ENCODE peak calls at places on chromosomes 7 and 10, in six cellular contexts. A, T, B, Q, D and P are unnamed samples.

GRCh38 chr7:116165717-116166116 is 44.6 kb upstream of the TES start:
- DNase-seq in T (no peak), B (no peak), D (peak; percentile 31), Q (no peak), A (no peak), P (no peak)

GRCh38 chr7:26286157-26286556 is 5.5 kb upstream of the SNX10 start:
- DNase-seq in D (peak; percentile 72), A (no peak), B (no peak), Q (no peak), T (no peak), P (no peak)

GRCh38 chr7:115230882-115231508 is 309.1 kb downstream of the MDFIC start:
- DNase-seq in D (peak; percentile 89), B (no peak), T (no peak), Q (peak; percentile 95), A (peak; percentile 96), P (no peak)

GRCh38 chr7:37330775-37331174 is 117.9 kb downstream of the ELMO1 start:
- DNase-seq in D (no peak), A (no peak), B (no peak), Q (no peak), T (no peak), P (no peak)

GRCh38 chr7:149736478-149737360 is 36.7 kb downstream of the ZNF467 start:
- DNase-seq in Q (no peak), B (peak; percentile 42), A (no peak), D (no peak), T (no peak), P (no peak)

GRCh38 chr10:47024046-47024322 is 112.8 kb downstream of the PTPN20 start:
- DNase-seq in A (no peak), B (peak; percentile 20), Q (no peak), T (no peak), D (no peak), P (peak; percentile 10)

GRCh38 chr7:1086588-1087461 is 1.1 kb upstream of the GPER1 start:
- DNase-seq in D (peak; percentile 89), Q (peak; percentile 68), A (peak; percentile 42), T (peak; percentile 73), B (peak; percentile 93), P (peak; percentile 86)

GRCh38 chr10:61140765-61141392 is 196.9 kb upstream of the RHOBTB1 start:
- DNase-seq in B (no peak), A (peak; percentile 77), D (peak; percentile 74), Q (peak; percentile 73), T (no peak), P (no peak)

GRCh38 chr10:119370046-119370770 is 162.8 kb downstream of the GRK5 start:
- DNase-seq in D (peak; percentile 94), A (peak; percentile 90), B (no peak), T (no peak), Q (peak; percentile 65), P (no peak)

GRCh38 chr10:114532226-114532625 is 125.8 kb downstream of the ABLIM1 start:
- DNase-seq in B (no peak), T (no peak), D (no peak), A (no peak), Q (no peak), P (no peak)

DNA sequence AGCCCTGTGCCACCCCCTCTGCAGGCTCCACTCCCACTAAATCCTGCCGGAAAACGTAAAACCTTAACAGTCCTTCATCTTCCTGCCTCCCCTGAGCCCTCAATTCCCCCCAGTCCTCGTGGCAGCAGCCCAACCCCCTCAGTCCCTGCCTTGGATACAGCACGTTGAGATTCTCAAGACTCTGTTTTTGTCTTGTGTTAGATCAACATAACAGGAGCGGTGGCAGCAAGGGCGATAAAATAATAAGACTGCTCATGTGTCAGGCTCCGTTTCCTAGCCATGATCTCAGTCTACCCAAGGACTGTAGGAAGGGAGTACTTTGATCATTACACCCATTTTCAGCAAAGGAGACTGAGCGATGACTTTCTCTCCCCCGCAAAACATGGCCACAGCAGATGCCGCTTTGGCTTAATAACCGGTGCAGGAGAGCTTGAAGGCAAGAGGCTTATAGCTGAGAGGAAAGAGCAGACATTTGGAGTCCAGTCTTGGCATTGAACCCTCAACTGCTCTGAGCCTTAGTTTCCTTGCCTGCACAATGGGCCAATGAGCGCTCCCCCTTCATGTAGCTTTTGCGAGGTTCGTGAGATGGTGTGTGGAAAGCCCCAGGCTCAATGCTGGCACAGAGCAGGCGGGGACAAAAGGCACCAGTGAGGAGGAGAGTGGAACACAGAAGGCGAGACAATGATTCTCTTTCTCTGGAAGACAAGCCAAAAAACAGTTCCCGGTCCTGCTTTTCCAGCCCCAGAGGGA is 42.1 kb upstream of the PCBD1 start:
- DNase-seq in T (no peak), D (no peak), B (no peak), Q (no peak), A (no peak), P (no peak)
- H4K91ac ChIP-seq in T (no peak overlapping the region), D (no peak overlapping the region), B (no peak overlapping the region), Q (no peak overlapping the region), A (no peak overlapping the region), P (no peak overlapping the region)

GRCh38 chr10:48213047-48213446 is 61.4 kb downstream of the FRMPD2 start:
- DNase-seq in A (no peak), Q (no peak), B (no peak), D (no peak), T (no peak), P (no peak)

GRCh38 chr10:48211777-48212176 is 62.7 kb downstream of the FRMPD2 start:
- DNase-seq in A (no peak), B (no peak), Q (no peak), D (no peak), T (no peak), P (no peak)

GRCh38 chr10:48207853-48208252 is 66.6 kb downstream of the FRMPD2 start:
- DNase-seq in T (no peak), D (no peak), B (no peak), Q (no peak), A (no peak), P (no peak)

GRCh38 chr10:48209246-48209645 is 65.2 kb downstream of the FRMPD2 start:
- DNase-seq in T (no peak), Q (no peak), A (peak; percentile 5), B (no peak), D (no peak), P (no peak)

GRCh38 chr10:48210391-48210790 is 64.1 kb downstream of the FRMPD2 start:
- DNase-seq in A (no peak), Q (no peak), B (peak; percentile 16), T (no peak), D (no peak), P (no peak)
- H4K91ac ChIP-seq in A (no peak overlapping the region), Q (no peak overlapping the region), B (no peak overlapping the region), T (no peak overlapping the region), D (no peak overlapping the region), P (no peak overlapping the region)

GRCh38 chr7:82945056-82945455 is 217.6 kb downstream of the PCLO start:
- DNase-seq in Q (no peak), D (no peak), A (no peak), T (no peak), B (no peak), P (no peak)
- H4K91ac ChIP-seq in Q (no peak overlapping the region), D (no peak overlapping the region), A (no peak overlapping the region), T (no peak overlapping the region), B (no peak overlapping the region), P (no peak overlapping the region)

GRCh38 chr7:8200717-8201116 is 61.2 kb downstream of the ICA1 start:
- DNase-seq in D (peak; percentile 27), Q (no peak), T (no peak), B (no peak), A (no peak), P (no peak)
- H4K91ac ChIP-seq in D (no peak overlapping the region), Q (no peak overlapping the region), T (no peak overlapping the region), B (no peak overlapping the region), A (no peak overlapping the region), P (no peak overlapping the region)

DNA sequence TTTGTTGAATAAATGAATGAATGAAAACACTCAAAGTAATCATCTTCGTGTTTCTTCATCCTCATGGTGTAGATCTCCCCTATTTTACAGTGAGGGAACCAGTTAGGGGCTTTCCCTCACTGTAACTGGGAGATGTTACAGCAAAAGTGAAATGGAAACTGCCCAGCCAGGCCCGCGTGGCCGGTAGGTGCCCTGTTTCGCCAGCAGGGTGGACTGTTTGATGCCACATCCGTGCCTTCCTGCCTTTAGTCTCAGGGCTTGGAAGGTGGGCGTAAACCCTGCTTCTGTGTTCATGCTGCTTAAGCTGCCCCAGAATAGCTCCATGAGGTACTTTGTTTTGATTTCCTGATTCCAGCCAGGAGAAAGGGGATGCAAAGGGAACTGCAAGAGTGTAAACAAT is 268.8 kb downstream of the PLXNA4 start:
- DNase-seq in D (no peak), B (peak; percentile 51), T (no peak), A (no peak), Q (no peak), P (no peak)
- H4K91ac ChIP-seq in D (no peak overlapping the region), B (no peak overlapping the region), T (no peak overlapping the region), A (no peak overlapping the region), Q (no peak overlapping the region), P (no peak overlapping the region)

DNA sequence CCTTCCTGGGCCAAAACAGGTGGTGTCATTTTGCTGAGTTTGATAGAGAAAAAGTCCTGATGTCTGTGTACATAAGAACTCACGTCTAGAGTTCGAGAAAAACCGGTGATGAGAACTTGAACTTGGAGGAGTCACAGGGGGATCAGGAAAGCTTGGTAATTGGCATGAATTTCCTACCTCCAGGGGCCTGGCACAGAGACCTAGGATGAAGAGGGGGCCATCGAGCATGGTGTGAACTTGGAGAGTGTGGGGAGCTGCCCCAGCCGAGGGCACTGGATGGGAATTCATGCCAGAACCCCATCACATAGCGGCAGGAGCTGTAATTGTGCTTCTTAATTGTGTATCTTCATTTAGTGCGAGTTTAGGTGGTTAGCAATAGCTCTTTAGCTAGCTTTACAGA is 82.2 kb downstream of the CUX1 start:
- DNase-seq in B (no peak), Q (no peak), T (no peak), D (no peak), A (no peak), P (no peak)
- H4K91ac ChIP-seq in B (no peak overlapping the region), Q (no peak overlapping the region), T (no peak overlapping the region), D (no peak overlapping the region), A (no peak overlapping the region), P (no peak overlapping the region)

GRCh38 chr10:86598151-86598550 is 56.2 kb upstream of the OPN4 start:
- DNase-seq in Q (no peak), B (peak; percentile 7), A (peak; percentile 51), D (no peak), T (no peak), P (no peak)
- H4K91ac ChIP-seq in Q (no peak overlapping the region), B (no peak overlapping the region), A (no peak overlapping the region), D (no peak overlapping the region), T (no peak overlapping the region), P (no peak overlapping the region)

GRCh38 chr10:75314570-75314969 is 78.8 kb upstream of the COMTD1 start:
- DNase-seq in T (no peak), Q (no peak), A (no peak), B (no peak), D (no peak), P (no peak)

GRCh38 chr10:75312440-75312839 is 76.7 kb upstream of the COMTD1 start:
- DNase-seq in T (no peak), D (no peak), B (no peak), A (no peak), Q (no peak), P (no peak)
- H4K91ac ChIP-seq in T (no peak overlapping the region), D (no peak overlapping the region), B (no peak overlapping the region), A (no peak overlapping the region), Q (no peak overlapping the region), P (no peak overlapping the region)

GRCh38 chr10:44192435-44192834 is 192.5 kb downstream of the CXCL12 start:
- DNase-seq in T (no peak), A (no peak), Q (no peak), D (no peak), B (no peak), P (no peak)
- H4K91ac ChIP-seq in T (no peak overlapping the region), A (no peak overlapping the region), Q (no peak overlapping the region), D (no peak overlapping the region), B (no peak overlapping the region), P (no peak overlapping the region)